ENCODE peak calls at places on chromosomes 1 and 21, in five cellular contexts. T, D, P, L and J are unnamed samples.

GRCh38 chr1:43622471-43622870 is 27.5 kb upstream of the KDM4A start:
- DNase-seq in P (no peak), L (no peak), T (no peak), D (peak; percentile 42), J (no peak)

GRCh38 chr1:6700853-6701436 is 671 bp downstream of the DNAJC11 start:
- DNase-seq in T (no peak), D (peak; percentile 50), L (peak; percentile 6), P (peak; percentile 8), J (no peak)

GRCh38 chr1:43143441-43143888 is 28.6 kb downstream of the EBNA1BP2 start:
- DNase-seq in P (peak; percentile 60), L (no peak), D (peak; percentile 2), T (peak; percentile 60), J (no peak)

GRCh38 chr1:171434717-171435346 is 50.5 kb upstream of the PRRC2C start:
- DNase-seq in P (no peak), L (no peak), D (peak; percentile 90), T (no peak), J (peak; percentile 42)

GRCh38 chr21:45821315-45822001 is 160.1 kb upstream of the COL6A1 start:
- DNase-seq in P (no peak), T (no peak), L (no peak), D (no peak), J (no peak)

GRCh38 chr1:161420763-161421455 is 53.2 kb upstream of the CFAP126 start:
- DNase-seq in L (no peak), D (no peak), T (no peak), P (peak; percentile 59), J (no peak)

GRCh38 chr1:68585371-68585770 is 88.5 kb upstream of the DEPDC1 start:
- DNase-seq in T (no peak), D (no peak), P (no peak), L (no peak), J (no peak)

GRCh38 chr1:95381980-95382379 is 148.0 kb downstream of the RWDD3 start:
- DNase-seq in T (no peak), L (no peak), P (no peak), D (no peak), J (no peak)

GRCh38 chr1:33048426-33048825 is 11.7 kb upstream of the AK2 start:
- DNase-seq in L (no peak), T (no peak), P (no peak), D (peak; percentile 19), J (no peak)

GRCh38 chr1:46767649-46768282 is 31.1 kb upstream of the CYP4B1 start:
- DNase-seq in D (no peak), P (no peak), L (no peak), T (no peak), J (no peak)

GRCh38 chr1:93257889-93258288 is 77.4 kb downstream of the CCDC18 start:
- DNase-seq in D (no peak), T (no peak), L (no peak), P (no peak), J (no peak)

GRCh38 chr1:184632415-184633175 is 122.1 kb downstream of the EDEM3 start:
- DNase-seq in D (no peak), T (no peak), L (no peak), P (no peak), J (no peak)

GRCh38 chr1:206116873-206117150 is 376 bp downstream of the AVPR1B start:
- DNase-seq in P (no peak), L (no peak), D (no peak), T (no peak), J (no peak)

GRCh38 chr1:41851589-41851988 is 67.1 kb downstream of the HIVEP3 start:
- DNase-seq in D (peak; percentile 85), T (no peak), P (no peak), L (no peak), J (peak; percentile 57)

GRCh38 chr21:46384556-46384955 is 60.6 kb downstream of the PCNT start:
- DNase-seq in D (no peak), T (no peak), P (no peak), L (no peak), J (no peak)

GRCh38 chr1:223844521-223844961 is 1.2 kb downstream of the TP53BP2 start:
- DNase-seq in L (peak; percentile 31), T (no peak), D (peak; percentile 72), P (no peak), J (no peak)

GRCh38 chr1:192439373-192440025 is 122.7 kb downstream of the RGS21 start:
- DNase-seq in L (no peak), P (no peak), T (no peak), D (peak; percentile 58), J (peak; percentile 2)

GRCh38 chr1:85343612-85344255 is 67.3 kb upstream of the BCL10 start:
- DNase-seq in T (no peak), P (no peak), L (no peak), D (peak; percentile 83), J (no peak)

GRCh38 chr1:48673725-48674124 is 103.0 kb downstream of the BEND5 start:
- DNase-seq in P (peak; percentile 63), T (peak; percentile 21), D (no peak), L (no peak), J (no peak)

GRCh38 chr1:25520446-25521061 is 22.9 kb upstream of the LDLRAP1 start:
- DNase-seq in L (peak; percentile 68), P (peak; percentile 72), T (peak; percentile 67), D (peak; percentile 71), J (no peak)

GRCh38 chr1:110056284-110056680 is 14.2 kb downstream of the ALX3 start:
- DNase-seq in D (peak; percentile 79), T (no peak), P (no peak), L (no peak), J (no peak)

DNA sequence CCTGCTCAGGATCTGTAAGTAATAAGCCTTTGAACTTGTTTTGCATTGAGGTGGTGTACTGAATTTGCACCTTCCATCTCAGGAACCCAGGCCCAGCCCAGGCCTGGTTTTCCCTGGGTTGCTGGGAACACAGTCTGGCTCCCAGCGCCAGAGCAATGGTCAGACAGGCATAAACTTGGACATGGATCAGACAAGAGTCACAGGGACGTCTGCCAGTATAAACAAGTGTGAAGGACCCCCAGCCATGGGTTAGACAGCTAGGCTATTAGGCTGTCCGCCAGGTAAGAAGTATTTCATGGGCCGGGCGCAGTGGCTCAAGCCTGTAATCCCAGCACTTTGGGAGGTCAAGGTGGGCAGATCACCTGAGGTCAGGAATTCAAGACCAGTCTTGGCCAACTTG is 5.5 kb downstream of the IFNLR1 start:
- DNase-seq in L (no peak), T (no peak), D (no peak), P (no peak), J (no peak)
- H3K4me1 ChIP-seq in L (peaks cover 17% of the 10 kb centered on the region), T (no peaks in the 10 kb centered on the region), D (no peaks in the 10 kb centered on the region), P (no peaks in the 10 kb centered on the region), J (peaks cover 13% of the 10 kb centered on the region)

GRCh38 chr1:164706596-164706995 is 147.6 kb downstream of the PBX1 start:
- DNase-seq in D (peak; percentile 47), L (no peak), P (peak; percentile 21), T (no peak), J (no peak)

GRCh38 chr1:164709541-164710287 is 150.7 kb downstream of the PBX1 start:
- DNase-seq in T (no peak), P (no peak), L (no peak), D (peak; percentile 66), J (no peak)

GRCh38 chr1:164707868-164708331 is 148.9 kb downstream of the PBX1 start:
- DNase-seq in P (no peak), L (no peak), T (no peak), D (peak; percentile 98), J (no peak)

GRCh38 chr1:164709108-164709507 is 150.1 kb downstream of the PBX1 start:
- DNase-seq in P (no peak), D (no peak), L (no peak), T (no peak), J (no peak)

DNA sequence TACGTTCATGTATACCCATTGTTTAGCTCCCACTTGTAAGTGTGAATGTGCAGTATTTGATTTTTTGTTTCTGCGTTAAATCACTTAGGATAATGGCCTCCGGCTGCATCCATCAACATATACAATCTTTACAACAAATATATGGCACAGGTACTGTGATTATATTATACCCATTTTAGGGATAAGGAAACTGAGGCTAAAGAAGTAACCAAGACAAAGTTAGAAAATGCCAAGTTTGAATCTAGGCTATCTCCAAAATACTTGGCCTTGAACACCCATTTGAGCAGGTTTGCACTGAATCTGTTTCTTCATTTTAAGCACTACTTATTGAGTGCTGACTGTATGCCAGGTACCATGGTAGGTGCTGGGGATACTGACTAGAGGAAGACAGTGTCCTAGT is 149.6 kb downstream of the PBX1 start:
- DNase-seq in P (no peak), D (no peak), L (no peak), T (no peak), J (no peak)
- H3K4me2 ChIP-seq in P (no peak overlapping the region), D (peak overlapping the region; percentile 19), L (no peak overlapping the region), T (no peak overlapping the region), J (no peak overlapping the region)

GRCh38 chr21:34983680-34984086 is 65.4 kb downstream of the RUNX1 start:
- DNase-seq in T (peak; percentile 45), D (peak; percentile 84), P (no peak), L (peak; percentile 58), J (no peak)
- H3K4me3 ChIP-seq in T (no peak overlapping the region), D (peak overlapping the region; percentile 49), P (no peak overlapping the region), L (no peak overlapping the region), J (no peak overlapping the region)

GRCh38 chr1:178537445-178538090 is 24.7 kb downstream of the TEX35 start:
- DNase-seq in T (no peak), L (no peak), P (no peak), D (no peak), J (no peak)
- H3K4me1 ChIP-seq in T (peaks cover 9% of the 10 kb centered on the region), L (no peaks in the 10 kb centered on the region), P (no peaks in the 10 kb centered on the region), D (peaks cover 48% of the 10 kb centered on the region), J (peaks cover 42% of the 10 kb centered on the region)

GRCh38 chr21:15122241-15122640 is 57.4 kb upstream of the NRIP1 start:
- DNase-seq in D (no peak), T (no peak), P (no peak), L (no peak), J (no peak)
- H3K4me2 ChIP-seq in D (no peak overlapping the region), T (no peak overlapping the region), P (no peak overlapping the region), L (no peak overlapping the region), J (no peak overlapping the region)